ENCODE peak calls at places on chromosomes 12 and 14, in ten cellular contexts. One of them, this sample, is unnamed.

GRCh38 chr14:31189346-31190219 is 18.0 kb downstream of the HECTD1 start:
- DNase-seq in tibial nerve: no peak
- DNase-seq in SK-N-SH: no peak
- DNase-seq in transverse colon: no peak
- DNase-seq in A549: no peak
- DNase-seq in suprapubic skin: no peak
- DNase-seq in esophagus muscularis mucosa: no peak
- DNase-seq in upper lobe of left lung: no peak
- DNase-seq in stomach: no peak
- DNase-seq in ovary: no peak
- DNase-seq in this sample: no peak

GRCh38 chr14:99718811-99719192 is 34.7 kb downstream of the CYP46A1 start:
- DNase-seq in tibial nerve: no peak
- DNase-seq in SK-N-SH: no peak
- DNase-seq in transverse colon: no peak
- DNase-seq in A549: no peak
- DNase-seq in suprapubic skin: no peak
- DNase-seq in esophagus muscularis mucosa: peak; percentile 47
- DNase-seq in upper lobe of left lung: no peak
- DNase-seq in stomach: no peak
- DNase-seq in ovary: no peak
- DNase-seq in this sample: no peak

GRCh38 chr12:104201238-104202001 is 14.2 kb upstream of the TXNRD1 start:
- DNase-seq in tibial nerve: no peak
- DNase-seq in SK-N-SH: peak; percentile 67
- DNase-seq in transverse colon: peak; percentile 26
- DNase-seq in A549: peak; percentile 65
- DNase-seq in suprapubic skin: no peak
- DNase-seq in esophagus muscularis mucosa: no peak
- DNase-seq in upper lobe of left lung: peak; percentile 29
- DNase-seq in stomach: peak; percentile 41
- DNase-seq in ovary: peak; percentile 33
- DNase-seq in this sample: peak; percentile 69

GRCh38 chr14:34044373-34044637 is 93.4 kb upstream of the EGLN3 start:
- DNase-seq in tibial nerve: no peak
- DNase-seq in SK-N-SH: no peak
- DNase-seq in transverse colon: no peak
- DNase-seq in A549: no peak
- DNase-seq in suprapubic skin: no peak
- DNase-seq in esophagus muscularis mucosa: no peak
- DNase-seq in upper lobe of left lung: no peak
- DNase-seq in stomach: no peak
- DNase-seq in ovary: no peak
- DNase-seq in this sample: no peak

GRCh38 chr14:96502621-96503251 is 554 bp downstream of the PAPOLA start:
- DNase-seq in tibial nerve: no peak
- DNase-seq in SK-N-SH: peak; percentile 85
- DNase-seq in transverse colon: peak; percentile 58
- DNase-seq in A549: peak; percentile 51
- DNase-seq in suprapubic skin: peak; percentile 82
- DNase-seq in esophagus muscularis mucosa: no peak
- DNase-seq in upper lobe of left lung: peak; percentile 73
- DNase-seq in stomach: peak; percentile 59
- DNase-seq in ovary: no peak
- DNase-seq in this sample: no peak

GRCh38 chr14:84228702-84229101 is 1301.2 kb upstream of the FLRT2 start:
- DNase-seq in tibial nerve: no peak
- DNase-seq in SK-N-SH: no peak
- DNase-seq in transverse colon: no peak
- DNase-seq in A549: no peak
- DNase-seq in suprapubic skin: no peak
- DNase-seq in esophagus muscularis mucosa: no peak
- DNase-seq in upper lobe of left lung: no peak
- DNase-seq in stomach: no peak
- DNase-seq in ovary: no peak
- DNase-seq in this sample: no peak

GRCh38 chr12:92002673-92003382 is 142.8 kb downstream of the BTG1 start:
- DNase-seq in tibial nerve: no peak
- DNase-seq in SK-N-SH: peak; percentile 43
- DNase-seq in transverse colon: no peak
- DNase-seq in A549: no peak
- DNase-seq in suprapubic skin: no peak
- DNase-seq in esophagus muscularis mucosa: no peak
- DNase-seq in upper lobe of left lung: no peak
- DNase-seq in stomach: no peak
- DNase-seq in ovary: no peak
- DNase-seq in this sample: no peak

GRCh38 chr12:109120557-109120956 is 4.2 kb downstream of the ACACB start:
- DNase-seq in tibial nerve: no peak
- DNase-seq in SK-N-SH: no peak
- DNase-seq in transverse colon: no peak
- DNase-seq in A549: no peak
- DNase-seq in suprapubic skin: no peak
- DNase-seq in esophagus muscularis mucosa: no peak
- DNase-seq in upper lobe of left lung: no peak
- DNase-seq in stomach: no peak
- DNase-seq in ovary: no peak
- DNase-seq in this sample: no peak

DNA sequence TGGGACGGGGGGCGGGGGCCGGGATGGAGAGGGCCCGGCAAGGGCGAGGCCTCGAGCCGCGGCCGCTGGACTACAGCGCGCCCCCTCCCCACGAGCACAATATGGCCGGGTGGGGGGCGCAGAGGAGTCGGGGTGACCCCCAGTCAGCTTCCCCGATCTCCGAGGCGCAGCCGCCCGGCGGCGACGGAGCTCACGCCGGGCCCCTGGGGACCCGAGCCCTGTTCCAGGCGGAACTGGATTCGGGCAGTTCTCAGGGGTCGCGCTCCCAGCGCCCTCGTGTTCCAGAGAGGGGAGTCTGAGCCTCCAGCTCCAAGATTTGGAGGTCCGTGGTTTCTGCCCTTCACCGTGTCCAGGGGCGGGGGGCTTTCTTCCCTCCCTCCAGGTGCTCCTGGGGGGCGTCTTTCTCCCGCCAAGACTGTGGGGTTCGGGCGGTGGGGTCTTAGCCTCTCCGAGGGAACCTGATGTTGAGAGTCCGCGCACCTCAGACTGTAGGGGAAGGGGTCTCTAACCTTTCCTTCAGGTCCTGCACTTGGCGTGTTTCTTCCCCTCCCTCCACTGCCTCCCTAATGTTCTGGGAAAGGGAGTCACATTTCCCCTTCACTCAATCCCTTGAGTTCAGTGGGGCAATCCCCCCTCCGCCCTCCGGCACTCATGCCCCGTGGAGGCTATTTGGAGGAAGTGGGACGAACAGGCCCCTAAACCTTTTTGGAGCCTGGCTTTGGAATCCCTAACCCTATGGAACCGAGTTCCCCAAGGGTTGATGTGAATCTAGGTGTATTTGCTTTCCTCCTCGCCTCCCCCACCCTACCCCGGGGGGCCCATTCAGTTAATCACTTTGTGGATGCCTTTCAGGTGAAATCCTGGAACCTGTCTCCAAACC is 584 bp downstream of the ACVR1B start:
- DNase-seq in tibial nerve: peak; percentile 23
- DNase-seq in SK-N-SH: peak; percentile 30
- DNase-seq in transverse colon: peak; percentile 26
- DNase-seq in A549: no peak
- DNase-seq in suprapubic skin: peak; percentile 82
- DNase-seq in esophagus muscularis mucosa: no peak
- DNase-seq in upper lobe of left lung: peak; percentile 49
- DNase-seq in stomach: no peak
- DNase-seq in ovary: peak; percentile 67
- DNase-seq in this sample: no peak
- TF ChIP-seq EP300 in tibial nerve: no peak
- TF ChIP-seq EP300 in SK-N-SH: no peak
- TF ChIP-seq EP300 in transverse colon: no peak
- TF ChIP-seq EP300 in A549: no peak
- TF ChIP-seq EP300 in suprapubic skin: no peak
- TF ChIP-seq EP300 in esophagus muscularis mucosa: no peak
- TF ChIP-seq EP300 in upper lobe of left lung: no peak
- TF ChIP-seq EP300 in stomach: no peak
- TF ChIP-seq EP300 in ovary: no peak
- TF ChIP-seq EP300 in this sample: no peak

GRCh38 chr12:25937096-25937495 is 21.4 kb upstream of the RASSF8 start:
- DNase-seq in tibial nerve: no peak
- DNase-seq in SK-N-SH: no peak
- DNase-seq in transverse colon: no peak
- DNase-seq in A549: no peak
- DNase-seq in suprapubic skin: no peak
- DNase-seq in esophagus muscularis mucosa: no peak
- DNase-seq in upper lobe of left lung: no peak
- DNase-seq in stomach: no peak
- DNase-seq in ovary: no peak
- DNase-seq in this sample: no peak
- TF ChIP-seq EP300 in tibial nerve: no peak
- TF ChIP-seq EP300 in SK-N-SH: no peak
- TF ChIP-seq EP300 in transverse colon: no peak
- TF ChIP-seq EP300 in A549: no peak
- TF ChIP-seq EP300 in suprapubic skin: no peak
- TF ChIP-seq EP300 in esophagus muscularis mucosa: no peak
- TF ChIP-seq EP300 in upper lobe of left lung: no peak
- TF ChIP-seq EP300 in stomach: no peak
- TF ChIP-seq EP300 in ovary: no peak
- TF ChIP-seq EP300 in this sample: no peak

DNA sequence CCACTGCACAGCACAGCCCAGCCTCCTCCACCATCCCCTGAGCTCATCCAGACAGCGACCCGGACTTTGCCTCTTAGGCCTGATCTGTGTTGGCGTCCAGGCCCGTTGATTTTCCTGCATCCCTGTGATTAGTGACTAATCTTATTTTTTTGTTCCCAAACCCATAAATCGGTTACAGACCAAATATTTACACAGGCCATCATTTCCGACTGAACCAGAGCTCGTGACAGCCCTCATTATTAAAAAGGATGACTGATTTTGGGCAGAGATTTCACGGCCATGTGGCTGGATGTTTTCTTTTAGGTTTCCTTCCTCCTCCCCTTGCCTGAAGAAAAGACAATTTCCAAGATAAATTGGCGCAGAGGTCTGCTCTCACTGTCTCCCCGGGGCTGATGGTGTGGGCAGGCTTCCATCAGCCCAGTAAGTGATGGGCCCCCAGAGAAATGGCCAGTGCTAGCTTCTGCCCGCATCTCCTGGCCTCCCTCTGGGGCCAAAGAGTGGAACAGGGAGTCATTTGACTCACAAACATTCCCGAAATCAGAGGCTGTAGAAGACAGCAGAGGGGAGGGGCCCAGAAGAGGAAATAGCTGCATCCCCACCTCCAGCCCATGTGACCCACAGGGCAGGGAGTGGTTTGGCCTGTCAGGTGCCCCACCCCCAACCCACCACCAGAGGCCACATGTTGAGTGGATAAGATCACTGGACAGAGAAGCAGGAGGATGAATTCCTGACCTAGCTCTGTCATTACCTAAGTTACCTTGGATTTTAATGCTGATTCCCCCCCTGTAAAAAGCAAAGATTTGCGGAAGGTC is 283.5 kb downstream of the KSR2 start:
- DNase-seq in tibial nerve: peak; percentile 20
- DNase-seq in SK-N-SH: peak; percentile 84
- DNase-seq in transverse colon: peak; percentile 66
- DNase-seq in A549: peak; percentile 95
- DNase-seq in suprapubic skin: peak; percentile 89
- DNase-seq in esophagus muscularis mucosa: no peak
- DNase-seq in upper lobe of left lung: no peak
- DNase-seq in stomach: no peak
- DNase-seq in ovary: no peak
- DNase-seq in this sample: peak; percentile 80
- TF ChIP-seq EP300 in tibial nerve: no peak
- TF ChIP-seq EP300 in SK-N-SH: peak; percentile 86
- TF ChIP-seq EP300 in transverse colon: no peak
- TF ChIP-seq EP300 in A549: peak; percentile 72
- TF ChIP-seq EP300 in suprapubic skin: no peak
- TF ChIP-seq EP300 in esophagus muscularis mucosa: no peak
- TF ChIP-seq EP300 in upper lobe of left lung: no peak
- TF ChIP-seq EP300 in stomach: no peak
- TF ChIP-seq EP300 in ovary: no peak
- TF ChIP-seq EP300 in this sample: no peak

GRCh38 chr12:54287316-54288157 is 7.0 kb downstream of the HNRNPA1 start:
- DNase-seq in tibial nerve: no peak
- DNase-seq in SK-N-SH: no peak
- DNase-seq in transverse colon: no peak
- DNase-seq in A549: no peak
- DNase-seq in suprapubic skin: no peak
- DNase-seq in esophagus muscularis mucosa: no peak
- DNase-seq in upper lobe of left lung: no peak
- DNase-seq in stomach: no peak
- DNase-seq in ovary: no peak
- DNase-seq in this sample: no peak
- TF ChIP-seq EP300 in tibial nerve: no peak
- TF ChIP-seq EP300 in SK-N-SH: no peak
- TF ChIP-seq EP300 in transverse colon: no peak
- TF ChIP-seq EP300 in A549: no peak
- TF ChIP-seq EP300 in suprapubic skin: no peak
- TF ChIP-seq EP300 in esophagus muscularis mucosa: no peak
- TF ChIP-seq EP300 in upper lobe of left lung: no peak
- TF ChIP-seq EP300 in stomach: no peak
- TF ChIP-seq EP300 in ovary: no peak
- TF ChIP-seq EP300 in this sample: no peak

This sample was measured in H1.